ENCODE peak calls at places on chromosomes 1 and 21, in eight cellular contexts. Z is amniotic stem cell, X is AG08396, M is NCI-H226, C is EH, V is posterior vena cava, Q is left kidney, U is brain microvascular endothelial cell. J is an unnamed sample.

GRCh38 chr1:15836772-15837669 is 10.5 kb upstream of the SPEN start:
- DNase-seq in Z (no peak), X (no peak), M (no peak), C (no peak), V (peak), Q (peak), U (no peak), J (no peak)

GRCh38 chr1:8873506-8874229 is 4.8 kb downstream of the ENO1 start:
- DNase-seq in Z (peak), X (peak), M (peak), C (peak), V (peak), Q (peak), U (peak), J (peak)

GRCh38 chr1:174408142-174408541 is 39.6 kb upstream of the GPR52 start:
- DNase-seq in Z (no peak), X (no peak), M (no peak), C (peak), V (no peak), Q (no peak), U (no peak), J (no peak)

GRCh38 chr1:75136921-75137641 is 2.9 kb downstream of the LHX8 start:
- DNase-seq in Z (no peak), X (peak), M (no peak), C (no peak), V (no peak), Q (peak), U (no peak), J (no peak)

GRCh38 chr1:23897083-23897482 is 16.1 kb downstream of the CNR2 start:
- DNase-seq in Z (no peak), X (no peak), M (no peak), C (no peak), V (no peak), Q (no peak), U (no peak), J (no peak)

GRCh38 chr1:38221006-38221649 is 174.5 kb upstream of the POU3F1 start:
- DNase-seq in Z (peak), X (peak), M (peak), C (peak), V (no peak), Q (no peak), U (peak), J (peak)

GRCh38 chr1:203563291-203563690 is 63.3 kb upstream of the ATP2B4 start:
- DNase-seq in Z (no peak), X (no peak), M (peak), C (peak), V (peak), Q (no peak), U (no peak), J (no peak)

GRCh38 chr1:115423776-115424175 is 85.7 kb upstream of the NGF start:
- DNase-seq in Z (no peak), X (peak), M (no peak), C (peak), V (no peak), Q (no peak), U (no peak), J (no peak)

GRCh38 chr1:204361781-204362180 is 2.1 kb upstream of the PLEKHA6 start:
- DNase-seq in Z (no peak), X (no peak), M (no peak), C (no peak), V (no peak), Q (no peak), U (no peak), J (no peak)

GRCh38 chr1:46488343-46489168 is 1.1 kb upstream of the DMBX1 start:
- DNase-seq in Z (no peak), X (no peak), M (no peak), C (no peak), V (peak), Q (peak), U (no peak), J (no peak)

GRCh38 chr1:43919906-43920305 is 13.7 kb upstream of the ARTN start:
- DNase-seq in Z (no peak), X (no peak), M (peak), C (no peak), V (no peak), Q (no peak), U (no peak), J (no peak)

GRCh38 chr1:21573971-21574458 is 64.8 kb downstream of the ALPL start:
- DNase-seq in Z (peak), X (peak), M (peak), C (peak), V (peak), Q (peak), U (peak), J (peak)

GRCh38 chr1:183610053-183610452 is 19.8 kb upstream of the NCF2 start:
- DNase-seq in Z (no peak), X (no peak), M (peak), C (peak), V (no peak), Q (no peak), U (no peak), J (no peak)

GRCh38 chr1:99685516-99686180 is 39.7 kb downstream of the PALMD start:
- DNase-seq in Z (peak), X (peak), M (peak), C (peak), V (peak), Q (peak), U (peak), J (peak)

GRCh38 chr1:64755356-64755755 is 10.5 kb downstream of the RAVER2 start:
- DNase-seq in Z (no peak), X (no peak), M (no peak), C (no peak), V (no peak), Q (no peak), U (no peak), J (no peak)

GRCh38 chr1:11180342-11180744 is 8.8 kb upstream of the ANGPTL7 start:
- DNase-seq in Z (no peak), X (peak), M (peak), C (peak), V (no peak), Q (peak), U (peak), J (no peak)

GRCh38 chr1:24540906-24541710 is 14.8 kb upstream of the NCMAP start:
- DNase-seq in Z (peak), X (peak), M (peak), C (peak), V (no peak), Q (peak), U (peak), J (no peak)

GRCh38 chr21:34351786-34352241 is 12.0 kb upstream of the KCNE2 start:
- DNase-seq in Z (no peak), X (peak), M (no peak), C (peak), V (peak), Q (peak), U (peak), J (no peak)

J was measured in cardiac septum.